ENCODE peak calls at places on chromosomes 7 and 10, in eight cellular contexts. One of them, this sample, is unnamed.

GRCh38 chr10:113187066-113187777 is 237.2 kb downstream of the TCF7L2 start:
- DNase-seq in GM12892: no peak
- DNase-seq in cardiac muscle cell: peak
- DNase-seq in hypothalamus: peak
- DNase-seq in stimulated activated CD8-positive, alpha-beta memory T cell treated with anti-CD3 and anti-CD28 coated beads, Interleukin-15, amount 100 ng/mL, for 48 hours: no peak
- DNase-seq in T follicular helper cell: no peak
- DNase-seq in cardiac fibroblast: peak
- DNase-seq in ovary: peak
- DNase-seq in this sample: no peak

GRCh38 chr7:91265693-91266066 is 1.4 kb downstream of the FZD1 start:
- DNase-seq in GM12892: no peak
- DNase-seq in cardiac fibroblast: peak
- DNase-seq in hypothalamus: no peak
- DNase-seq in cardiac muscle cell: peak
- DNase-seq in stimulated activated CD8-positive, alpha-beta memory T cell treated with anti-CD3 and anti-CD28 coated beads, Interleukin-15, amount 100 ng/mL, for 48 hours: no peak
- DNase-seq in T follicular helper cell: no peak
- DNase-seq in ovary: peak
- DNase-seq in this sample: no peak

GRCh38 chr10:132143162-132143561 is 43.6 kb upstream of the DPYSL4 start:
- DNase-seq in cardiac muscle cell: peak
- DNase-seq in T follicular helper cell: no peak
- DNase-seq in cardiac fibroblast: peak
- DNase-seq in hypothalamus: no peak
- DNase-seq in stimulated activated CD8-positive, alpha-beta memory T cell treated with anti-CD3 and anti-CD28 coated beads, Interleukin-15, amount 100 ng/mL, for 48 hours: no peak
- DNase-seq in ovary: peak
- DNase-seq in GM12892: no peak
- DNase-seq in this sample: no peak

GRCh38 chr7:41451826-41452225 is 251.1 kb downstream of the INHBA start:
- DNase-seq in T follicular helper cell: no peak
- DNase-seq in cardiac muscle cell: no peak
- DNase-seq in stimulated activated CD8-positive, alpha-beta memory T cell treated with anti-CD3 and anti-CD28 coated beads, Interleukin-15, amount 100 ng/mL, for 48 hours: no peak
- DNase-seq in ovary: no peak
- DNase-seq in cardiac fibroblast: no peak
- DNase-seq in hypothalamus: no peak
- DNase-seq in GM12892: no peak
- DNase-seq in this sample: no peak

GRCh38 chr10:128943111-128943510 is 523.9 kb upstream of the MGMT start:
- DNase-seq in cardiac muscle cell: no peak
- DNase-seq in stimulated activated CD8-positive, alpha-beta memory T cell treated with anti-CD3 and anti-CD28 coated beads, Interleukin-15, amount 100 ng/mL, for 48 hours: no peak
- DNase-seq in GM12892: no peak
- DNase-seq in hypothalamus: no peak
- DNase-seq in ovary: no peak
- DNase-seq in cardiac fibroblast: no peak
- DNase-seq in T follicular helper cell: no peak
- DNase-seq in this sample: no peak

GRCh38 chr10:4813496-4813895 is 12.5 kb upstream of the AKR1E2 start:
- DNase-seq in T follicular helper cell: no peak
- DNase-seq in GM12892: no peak
- DNase-seq in stimulated activated CD8-positive, alpha-beta memory T cell treated with anti-CD3 and anti-CD28 coated beads, Interleukin-15, amount 100 ng/mL, for 48 hours: no peak
- DNase-seq in hypothalamus: no peak
- DNase-seq in ovary: no peak
- DNase-seq in cardiac fibroblast: no peak
- DNase-seq in cardiac muscle cell: no peak
- DNase-seq in this sample: no peak

GRCh38 chr10:111515706-111516105 is 438.9 kb downstream of the ADRA2A start:
- DNase-seq in cardiac muscle cell: no peak
- DNase-seq in hypothalamus: no peak
- DNase-seq in ovary: no peak
- DNase-seq in cardiac fibroblast: no peak
- DNase-seq in T follicular helper cell: no peak
- DNase-seq in stimulated activated CD8-positive, alpha-beta memory T cell treated with anti-CD3 and anti-CD28 coated beads, Interleukin-15, amount 100 ng/mL, for 48 hours: no peak
- DNase-seq in GM12892: no peak
- DNase-seq in this sample: no peak

GRCh38 chr7:134618756-134619530 is 27.7 kb upstream of the BPGM start:
- DNase-seq in T follicular helper cell: no peak
- DNase-seq in cardiac muscle cell: peak
- DNase-seq in hypothalamus: no peak
- DNase-seq in stimulated activated CD8-positive, alpha-beta memory T cell treated with anti-CD3 and anti-CD28 coated beads, Interleukin-15, amount 100 ng/mL, for 48 hours: no peak
- DNase-seq in cardiac fibroblast: peak
- DNase-seq in ovary: no peak
- DNase-seq in GM12892: no peak
- DNase-seq in this sample: no peak

GRCh38 chr10:624605-625334 is 64.7 kb downstream of the DIP2C start:
- DNase-seq in cardiac muscle cell: peak
- DNase-seq in cardiac fibroblast: peak
- DNase-seq in ovary: peak
- DNase-seq in hypothalamus: peak
- DNase-seq in GM12892: no peak
- DNase-seq in stimulated activated CD8-positive, alpha-beta memory T cell treated with anti-CD3 and anti-CD28 coated beads, Interleukin-15, amount 100 ng/mL, for 48 hours: no peak
- DNase-seq in T follicular helper cell: no peak
- DNase-seq in this sample: peak

GRCh38 chr7:25669954-25670841 is 441.9 kb upstream of the NPVF start:
- DNase-seq in GM12892: no peak
- DNase-seq in ovary: peak
- DNase-seq in cardiac fibroblast: peak
- DNase-seq in T follicular helper cell: no peak
- DNase-seq in hypothalamus: no peak
- DNase-seq in stimulated activated CD8-positive, alpha-beta memory T cell treated with anti-CD3 and anti-CD28 coated beads, Interleukin-15, amount 100 ng/mL, for 48 hours: no peak
- DNase-seq in cardiac muscle cell: peak
- DNase-seq in this sample: no peak

GRCh38 chr7:12683678-12684077 is 3.8 kb upstream of the ARL4A start:
- DNase-seq in stimulated activated CD8-positive, alpha-beta memory T cell treated with anti-CD3 and anti-CD28 coated beads, Interleukin-15, amount 100 ng/mL, for 48 hours: no peak
- DNase-seq in ovary: no peak
- DNase-seq in cardiac fibroblast: peak
- DNase-seq in T follicular helper cell: no peak
- DNase-seq in GM12892: no peak
- DNase-seq in hypothalamus: no peak
- DNase-seq in cardiac muscle cell: peak
- DNase-seq in this sample: no peak

GRCh38 chr10:75451927-75452326 is 20.5 kb downstream of the LRMDA start:
- DNase-seq in ovary: no peak
- DNase-seq in cardiac fibroblast: no peak
- DNase-seq in T follicular helper cell: no peak
- DNase-seq in stimulated activated CD8-positive, alpha-beta memory T cell treated with anti-CD3 and anti-CD28 coated beads, Interleukin-15, amount 100 ng/mL, for 48 hours: no peak
- DNase-seq in cardiac muscle cell: no peak
- DNase-seq in hypothalamus: no peak
- DNase-seq in GM12892: no peak
- DNase-seq in this sample: no peak

GRCh38 chr10:16787361-16787791 is 29.8 kb downstream of the RSU1 start:
- DNase-seq in cardiac fibroblast: no peak
- DNase-seq in ovary: no peak
- DNase-seq in cardiac muscle cell: no peak
- DNase-seq in stimulated activated CD8-positive, alpha-beta memory T cell treated with anti-CD3 and anti-CD28 coated beads, Interleukin-15, amount 100 ng/mL, for 48 hours: peak
- DNase-seq in GM12892: no peak
- DNase-seq in T follicular helper cell: peak
- DNase-seq in hypothalamus: no peak
- DNase-seq in this sample: no peak

GRCh38 chr10:110067960-110068770 is 60.4 kb downstream of the ADD3 start:
- DNase-seq in cardiac fibroblast: peak
- DNase-seq in T follicular helper cell: peak
- DNase-seq in ovary: no peak
- DNase-seq in hypothalamus: no peak
- DNase-seq in stimulated activated CD8-positive, alpha-beta memory T cell treated with anti-CD3 and anti-CD28 coated beads, Interleukin-15, amount 100 ng/mL, for 48 hours: no peak
- DNase-seq in cardiac muscle cell: peak
- DNase-seq in GM12892: peak
- DNase-seq in this sample: no peak